ENCODE peak calls at places on chromosomes 4 and X, in seven cellular contexts. D is uterus, R is HCT116, Z is lung, B is BE2C, H is right atrium auricular region, Q is heart left ventricle. T is an unnamed sample.

GRCh38 chrX:46279214-46279924 is 265.9 kb downstream of the ZNF674 start:
- DNase-seq in B (no peak), D (no peak), Q (no peak), H (no peak), Z (no peak), R (no peak), T (no peak)

GRCh38 chrX:134180566-134180965 is 56.4 kb upstream of the CCDC160 start:
- DNase-seq in R (no peak), D (no peak), Z (no peak), Q (no peak), B (no peak), H (no peak), T (no peak)

GRCh38 chrX:2445662-2446623 is 54.8 kb downstream of the DHRSX start:
- DNase-seq in D (no peak), R (peak; percentile 97), B (no peak), Q (no peak), H (no peak), Z (no peak), T (no peak)

GRCh38 chrX:10989386-10989785 is 121.7 kb upstream of the HCCS start:
- DNase-seq in B (no peak), H (no peak), R (no peak), Z (no peak), D (no peak), Q (no peak), T (no peak)

GRCh38 chr4:99324361-99324760 is 3.2 kb upstream of the ADH1B start:
- DNase-seq in H (no peak), D (no peak), B (no peak), Z (no peak), R (no peak), Q (no peak), T (no peak)

GRCh38 chr4:32962100-32962499 is 2241.9 kb downstream of the PCDH7 start:
- DNase-seq in D (no peak), B (no peak), H (no peak), Q (no peak), Z (no peak), R (no peak), T (no peak)

GRCh38 chrX:153968754-153969124 is 2.9 kb downstream of the HCFC1 start:
- DNase-seq in D (no peak), Q (no peak), R (no peak), Z (no peak), B (peak; percentile 55), H (no peak), T (no peak)

GRCh38 chr4:176193898-176194297 is 1.5 kb downstream of the SPATA4 start:
- DNase-seq in R (peak; percentile 29), D (no peak), H (no peak), Z (no peak), B (no peak), Q (no peak), T (no peak)

GRCh38 chr4:155967098-155967497 is 13.4 kb upstream of the CTSO start:
- DNase-seq in B (no peak), H (no peak), Z (no peak), R (no peak), D (no peak), Q (no peak), T (no peak)

GRCh38 chr4:106344324-106344970 is 24.1 kb downstream of the GIMD1 start:
- DNase-seq in Q (no peak), R (no peak), B (no peak), D (no peak), H (no peak), Z (no peak), T (no peak)

GRCh38 chr4:166538491-166539005 is 665.5 kb downstream of the TLL1 start:
- DNase-seq in Q (no peak), B (no peak), D (no peak), Z (no peak), H (no peak), R (no peak), T (no peak)

GRCh38 chr4:77728420-77728819 is 90.7 kb downstream of the CNOT6L start:
- DNase-seq in D (no peak), R (no peak), Q (no peak), B (no peak), Z (no peak), H (no peak), T (no peak)

GRCh38 chr4:130322439-130322838 is 1226.5 kb downstream of the C4orf33 start:
- DNase-seq in B (no peak), Z (no peak), H (no peak), R (no peak), Q (no peak), D (no peak), T (no peak)
- H3K27me3 ChIP-seq in B (no peaks in the 10 kb centered on the region), Z (no peaks in the 10 kb centered on the region), H (no peaks in the 10 kb centered on the region), R (no peaks in the 10 kb centered on the region), Q (no peaks in the 10 kb centered on the region), D (no peaks in the 10 kb centered on the region), T (no peaks in the 10 kb centered on the region)

DNA sequence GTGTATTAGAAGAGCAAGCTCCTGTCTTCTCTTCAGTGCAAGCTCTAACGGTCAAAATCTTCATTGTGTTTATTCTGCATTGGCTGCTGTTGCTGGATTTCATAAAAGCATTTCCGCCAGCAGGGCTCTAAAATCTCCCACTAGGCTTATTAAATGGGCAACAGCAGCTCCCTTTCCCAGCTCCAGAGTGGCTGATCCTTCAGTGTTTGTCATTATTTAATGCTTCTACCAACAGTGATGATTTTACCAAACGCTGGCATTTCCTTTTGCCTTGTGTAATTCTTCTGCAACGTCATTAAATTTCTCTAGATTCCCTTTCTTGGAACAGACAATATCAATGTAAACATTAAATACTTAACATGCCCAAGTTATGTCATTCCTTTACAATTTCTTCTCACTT is 20.1 kb downstream of the SLC7A11 start:
- DNase-seq in H (no peak), B (no peak), D (no peak), R (no peak), Q (no peak), Z (no peak), T (no peak)
- TF ChIP-seq CTCF in H (no peak), B (no peak), D (no peak), R (no peak), Q (no peak), Z (no peak), T (no peak)

DNA sequence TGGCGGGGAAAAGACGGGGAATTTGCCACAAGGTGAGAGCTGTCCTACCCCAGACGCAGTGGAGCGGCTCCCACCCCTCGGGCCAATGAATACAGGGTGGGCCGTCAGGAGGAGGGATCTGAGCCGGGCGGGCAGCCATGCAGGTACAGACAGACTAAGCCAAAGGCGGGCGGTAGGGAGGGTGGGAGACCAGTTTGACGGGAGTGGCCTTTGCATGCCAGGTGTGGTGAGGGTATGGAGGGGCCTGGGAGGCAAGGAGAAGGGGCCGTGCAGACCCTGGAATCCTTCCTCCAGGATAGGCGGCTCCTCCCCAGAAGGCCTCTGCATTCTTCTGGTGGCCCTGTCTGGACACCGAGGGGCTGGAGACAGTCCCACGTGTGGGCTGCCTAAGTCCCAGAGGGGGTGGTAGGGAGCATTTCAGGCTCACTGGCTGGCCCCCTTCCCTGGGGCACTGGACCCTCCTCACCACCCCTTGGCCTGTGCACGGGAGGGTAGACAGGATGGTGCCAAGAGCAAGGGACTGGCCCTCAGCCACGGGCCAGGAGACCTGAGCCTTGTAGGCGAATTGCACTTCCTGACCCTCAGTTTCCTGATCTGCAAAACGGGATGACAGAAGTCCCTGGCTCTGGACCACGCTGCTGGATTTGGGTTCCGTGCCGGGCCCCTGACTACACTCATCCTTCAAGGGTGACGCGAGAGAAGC is 2.8 kb downstream of the SH3BP2 start:
- DNase-seq in D (peak; percentile 15), B (peak; percentile 12), R (no peak), H (no peak), Z (no peak), Q (peak; percentile 21), T (no peak)
- H3K27me3 ChIP-seq in D (no peaks in the 10 kb centered on the region), B (no peaks in the 10 kb centered on the region), R (no peaks in the 10 kb centered on the region), H (no peaks in the 10 kb centered on the region), Z (no peaks in the 10 kb centered on the region), Q (no peaks in the 10 kb centered on the region), T (no peaks in the 10 kb centered on the region)

GRCh38 chrX:83008415-83008814 is 499.7 kb upstream of the POU3F4 start:
- DNase-seq in B (no peak), R (no peak), D (no peak), Z (no peak), Q (no peak), H (no peak), T (no peak)
- TF ChIP-seq CTCF in B (peak; percentile 26), R (no peak), D (no peak), Z (no peak), Q (no peak), H (peak; percentile 59), T (peak; percentile 24)

GRCh38 chrX:13923845-13924244 is 105.8 kb downstream of the GEMIN8 start:
- DNase-seq in H (no peak), R (no peak), D (no peak), Q (no peak), B (no peak), Z (no peak), T (no peak)
- H3K27me3 ChIP-seq in H (no peaks in the 10 kb centered on the region), R (no peaks in the 10 kb centered on the region), D (no peaks in the 10 kb centered on the region), Q (no peaks in the 10 kb centered on the region), B (no peaks in the 10 kb centered on the region), Z (no peaks in the 10 kb centered on the region), T (no peaks in the 10 kb centered on the region)

GRCh38 chr4:7802093-7802726 is 137.5 kb downstream of the AFAP1 start:
- DNase-seq in Z (peak; percentile 79), B (peak; percentile 81), R (peak; percentile 66), D (peak; percentile 80), H (peak; percentile 92), Q (peak; percentile 82), T (peak; percentile 87)
- TF ChIP-seq CTCF in Z (peak; percentile 89), B (peak; percentile 89), R (peak; percentile 75), D (peak; percentile 92), H (peak; percentile 94), Q (peak; percentile 94), T (peak; percentile 96)

DNA sequence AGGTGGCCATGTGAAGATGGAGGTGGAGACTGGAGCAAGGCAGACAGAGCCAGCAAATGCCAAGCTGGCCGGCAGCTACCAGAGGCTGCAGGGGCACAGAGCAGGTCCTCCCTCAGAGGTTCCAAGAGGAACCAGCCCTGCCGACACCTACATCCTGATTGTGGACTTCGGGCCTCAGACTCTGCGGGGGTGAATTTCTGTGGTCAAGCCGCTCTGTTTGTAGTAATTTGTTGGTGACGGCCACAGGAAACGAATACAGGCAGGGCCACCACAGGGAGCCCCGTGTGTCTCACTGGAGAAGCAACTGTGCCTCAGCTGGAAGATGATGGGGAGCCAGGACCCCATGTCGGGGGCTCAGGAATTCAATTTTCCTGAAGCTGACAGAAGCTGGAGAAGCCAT is 28.3 kb downstream of the ZFYVE28 start:
- DNase-seq in Q (no peak), H (no peak), Z (no peak), R (no peak), B (no peak), D (no peak), T (no peak)
- H3K27me3 ChIP-seq in Q (no peaks in the 10 kb centered on the region), H (no peaks in the 10 kb centered on the region), Z (no peaks in the 10 kb centered on the region), R (no peaks in the 10 kb centered on the region), B (no peaks in the 10 kb centered on the region), D (no peaks in the 10 kb centered on the region), T (no peaks in the 10 kb centered on the region)

DNA sequence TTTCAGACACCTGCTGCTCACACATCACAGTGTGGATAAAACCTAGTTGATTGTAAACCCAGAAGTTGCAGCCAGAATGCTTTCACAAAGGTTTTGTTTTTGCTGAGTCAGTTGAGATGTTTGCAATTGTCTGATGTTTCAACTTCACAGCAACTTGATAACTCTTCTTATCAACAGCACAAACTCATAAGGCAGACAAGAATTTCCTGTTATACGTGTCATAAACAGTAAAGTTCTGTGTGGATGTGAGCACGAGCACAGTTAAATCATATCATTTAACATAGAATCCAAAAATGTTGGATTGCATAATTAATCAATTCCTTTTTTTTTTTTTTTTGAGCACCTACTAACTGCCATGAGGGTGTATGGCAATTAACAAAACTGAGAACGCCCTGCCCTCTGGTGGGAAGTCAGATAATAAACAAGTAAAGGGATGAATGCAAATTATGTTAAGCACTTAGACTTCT is 512.2 kb downstream of the PDHA2 start:
- DNase-seq in B (peak; percentile 54), D (no peak), R (peak; percentile 34), Q (no peak), Z (no peak), H (no peak), T (no peak)
- TF ChIP-seq CTCF in B (peak; percentile 63), D (no peak), R (peak; percentile 48), Q (peak; percentile 29), Z (no peak), H (peak; percentile 33), T (peak; percentile 52)

GRCh38 chrX:136141569-136141968 is 5.8 kb upstream of the FHL1 start:
- DNase-seq in R (no peak), Q (no peak), Z (no peak), H (no peak), B (no peak), D (no peak), T (no peak)
- H3K27me3 ChIP-seq in R (no peaks in the 10 kb centered on the region), Q (no peaks in the 10 kb centered on the region), Z (no peaks in the 10 kb centered on the region), H (no peaks in the 10 kb centered on the region), B (no peaks in the 10 kb centered on the region), D (no peaks in the 10 kb centered on the region), T (no peaks in the 10 kb centered on the region)